ENCODE peak calls at places on chromosome 7, in eight cellular contexts. One of them, this sample, is unnamed.

GRCh38 chr7:19621740-19622139 is 87.1 kb downstream of the POLR1F start:
- DNase-seq in adipocyte: peak
- DNase-seq in fibroblast of mammary gland: peak
- DNase-seq in neural progenitor cell: no peak
- DNase-seq in A549: no peak
- DNase-seq in tibial nerve: no peak
- DNase-seq in AG04450: no peak
- DNase-seq in heart left ventricle: no peak
- DNase-seq in this sample: no peak

GRCh38 chr7:47045169-47045568 is 536.7 kb downstream of the TNS3 start:
- DNase-seq in adipocyte: no peak
- DNase-seq in fibroblast of mammary gland: no peak
- DNase-seq in neural progenitor cell: no peak
- DNase-seq in A549: no peak
- DNase-seq in tibial nerve: no peak
- DNase-seq in AG04450: no peak
- DNase-seq in heart left ventricle: peak
- DNase-seq in this sample: no peak

GRCh38 chr7:156795415-156795814 is 97.6 kb downstream of the LMBR1 start:
- DNase-seq in adipocyte: no peak
- DNase-seq in fibroblast of mammary gland: no peak
- DNase-seq in neural progenitor cell: no peak
- DNase-seq in A549: no peak
- DNase-seq in tibial nerve: no peak
- DNase-seq in AG04450: no peak
- DNase-seq in heart left ventricle: no peak
- DNase-seq in this sample: no peak

GRCh38 chr7:116582806-116583444 is 58.1 kb downstream of the CAV1 start:
- DNase-seq in adipocyte: peak
- DNase-seq in fibroblast of mammary gland: peak
- DNase-seq in neural progenitor cell: no peak
- DNase-seq in A549: no peak
- DNase-seq in tibial nerve: no peak
- DNase-seq in AG04450: no peak
- DNase-seq in heart left ventricle: peak
- DNase-seq in this sample: no peak

GRCh38 chr7:149856-150636 is 42.3 kb upstream of the FAM20C start:
- DNase-seq in adipocyte: no peak
- DNase-seq in fibroblast of mammary gland: peak
- DNase-seq in neural progenitor cell: no peak
- DNase-seq in A549: no peak
- DNase-seq in tibial nerve: peak
- DNase-seq in AG04450: no peak
- DNase-seq in heart left ventricle: peak
- DNase-seq in this sample: no peak

GRCh38 chr7:91248996-91249395 is 15.2 kb upstream of the FZD1 start:
- DNase-seq in adipocyte: peak
- DNase-seq in fibroblast of mammary gland: peak
- DNase-seq in neural progenitor cell: no peak
- DNase-seq in A549: no peak
- DNase-seq in tibial nerve: no peak
- DNase-seq in AG04450: no peak
- DNase-seq in heart left ventricle: no peak
- DNase-seq in this sample: no peak

GRCh38 chr7:130329466-130329865 is 15.2 kb upstream of the CPA5 start:
- DNase-seq in adipocyte: no peak
- DNase-seq in fibroblast of mammary gland: no peak
- DNase-seq in neural progenitor cell: no peak
- DNase-seq in A549: no peak
- DNase-seq in tibial nerve: no peak
- DNase-seq in AG04450: no peak
- DNase-seq in heart left ventricle: no peak
- DNase-seq in this sample: no peak

GRCh38 chr7:112079671-112080070 is 126.5 kb downstream of the DOCK4 start:
- DNase-seq in adipocyte: peak
- DNase-seq in fibroblast of mammary gland: no peak
- DNase-seq in neural progenitor cell: no peak
- DNase-seq in A549: no peak
- DNase-seq in tibial nerve: no peak
- DNase-seq in AG04450: no peak
- DNase-seq in heart left ventricle: no peak
- DNase-seq in this sample: no peak

GRCh38 chr7:129271500-129272355 is 46.9 kb downstream of the AHCYL2 start:
- DNase-seq in adipocyte: peak
- DNase-seq in fibroblast of mammary gland: peak
- DNase-seq in neural progenitor cell: peak
- DNase-seq in A549: peak
- DNase-seq in tibial nerve: peak
- DNase-seq in AG04450: peak
- DNase-seq in heart left ventricle: no peak
- DNase-seq in this sample: peak

GRCh38 chr7:152081088-152081487 is 55.6 kb downstream of the GALNT11 start:
- DNase-seq in adipocyte: peak
- DNase-seq in fibroblast of mammary gland: no peak
- DNase-seq in neural progenitor cell: peak
- DNase-seq in A549: no peak
- DNase-seq in tibial nerve: no peak
- DNase-seq in AG04450: no peak
- DNase-seq in heart left ventricle: no peak
- DNase-seq in this sample: no peak

GRCh38 chr7:20287317-20287716 is 43.4 kb upstream of the ITGB8 start:
- DNase-seq in adipocyte: no peak
- DNase-seq in fibroblast of mammary gland: no peak
- DNase-seq in neural progenitor cell: no peak
- DNase-seq in A549: no peak
- DNase-seq in tibial nerve: no peak
- DNase-seq in AG04450: no peak
- DNase-seq in heart left ventricle: no peak
- DNase-seq in this sample: no peak

GRCh38 chr7:105097619-105098018 is 83.6 kb downstream of the KMT2E start:
- DNase-seq in adipocyte: peak
- DNase-seq in fibroblast of mammary gland: peak
- DNase-seq in neural progenitor cell: no peak
- DNase-seq in A549: peak
- DNase-seq in tibial nerve: no peak
- DNase-seq in AG04450: peak
- DNase-seq in heart left ventricle: no peak
- DNase-seq in this sample: no peak

GRCh38 chr7:118195837-118196474 is 12.0 kb downstream of the LSM8 start:
- DNase-seq in adipocyte: peak
- DNase-seq in fibroblast of mammary gland: peak
- DNase-seq in neural progenitor cell: peak
- DNase-seq in A549: peak
- DNase-seq in tibial nerve: peak
- DNase-seq in AG04450: peak
- DNase-seq in heart left ventricle: no peak
- DNase-seq in this sample: peak

GRCh38 chr7:73541722-73542121 is 15.8 kb downstream of the BCL7B start:
- DNase-seq in adipocyte: no peak
- DNase-seq in fibroblast of mammary gland: no peak
- DNase-seq in neural progenitor cell: no peak
- DNase-seq in A549: no peak
- DNase-seq in tibial nerve: no peak
- DNase-seq in AG04450: no peak
- DNase-seq in heart left ventricle: no peak
- DNase-seq in this sample: no peak

GRCh38 chr7:86867163-86867762 is 192.2 kb downstream of the ELAPOR2 start:
- DNase-seq in adipocyte: no peak
- DNase-seq in fibroblast of mammary gland: no peak
- DNase-seq in neural progenitor cell: peak
- DNase-seq in A549: no peak
- DNase-seq in tibial nerve: no peak
- DNase-seq in AG04450: no peak
- DNase-seq in heart left ventricle: no peak
- DNase-seq in this sample: no peak

GRCh38 chr7:155269766-155270585 is 27.7 kb upstream of the INSIG1 start:
- DNase-seq in adipocyte: peak
- DNase-seq in fibroblast of mammary gland: peak
- DNase-seq in neural progenitor cell: no peak
- DNase-seq in A549: no peak
- DNase-seq in tibial nerve: no peak
- DNase-seq in AG04450: no peak
- DNase-seq in heart left ventricle: no peak
- DNase-seq in this sample: no peak

GRCh38 chr7:100539436-100540006 is 518 bp downstream of the AGFG2 start:
- DNase-seq in adipocyte: no peak
- DNase-seq in fibroblast of mammary gland: no peak
- DNase-seq in neural progenitor cell: peak
- DNase-seq in A549: no peak
- DNase-seq in tibial nerve: no peak
- DNase-seq in AG04450: no peak
- DNase-seq in heart left ventricle: no peak
- DNase-seq in this sample: no peak

GRCh38 chr7:108453320-108453719 is 2.9 kb downstream of the NRCAM start:
- DNase-seq in adipocyte: no peak
- DNase-seq in fibroblast of mammary gland: no peak
- DNase-seq in neural progenitor cell: no peak
- DNase-seq in A549: no peak
- DNase-seq in tibial nerve: no peak
- DNase-seq in AG04450: no peak
- DNase-seq in heart left ventricle: no peak
- DNase-seq in this sample: no peak

GRCh38 chr7:108454674-108455523 is 1.3 kb downstream of the NRCAM start:
- DNase-seq in adipocyte: peak
- DNase-seq in fibroblast of mammary gland: peak
- DNase-seq in neural progenitor cell: peak
- DNase-seq in A549: peak
- DNase-seq in tibial nerve: no peak
- DNase-seq in AG04450: no peak
- DNase-seq in heart left ventricle: no peak
- DNase-seq in this sample: no peak

GRCh38 chr7:108455524-108455832 is 758 bp downstream of the NRCAM start:
- DNase-seq in adipocyte: no peak
- DNase-seq in fibroblast of mammary gland: no peak
- DNase-seq in neural progenitor cell: no peak
- DNase-seq in A549: no peak
- DNase-seq in tibial nerve: no peak
- DNase-seq in AG04450: no peak
- DNase-seq in heart left ventricle: no peak
- DNase-seq in this sample: no peak

GRCh38 chr7:108452707-108453106 is 3.5 kb downstream of the NRCAM start:
- DNase-seq in adipocyte: peak
- DNase-seq in fibroblast of mammary gland: peak
- DNase-seq in neural progenitor cell: peak
- DNase-seq in A549: peak
- DNase-seq in tibial nerve: no peak
- DNase-seq in AG04450: no peak
- DNase-seq in heart left ventricle: no peak
- DNase-seq in this sample: no peak

GRCh38 chr7:108454317-108454673 is 1.9 kb downstream of the NRCAM start:
- DNase-seq in adipocyte: no peak
- DNase-seq in fibroblast of mammary gland: no peak
- DNase-seq in neural progenitor cell: no peak
- DNase-seq in A549: no peak
- DNase-seq in tibial nerve: no peak
- DNase-seq in AG04450: no peak
- DNase-seq in heart left ventricle: no peak
- DNase-seq in this sample: no peak
- H3K4me3 ChIP-seq in adipocyte: peak
- H3K4me3 ChIP-seq in fibroblast of mammary gland: peak
- H3K4me3 ChIP-seq in neural progenitor cell: peak
- H3K4me3 ChIP-seq in A549: peak
- H3K4me3 ChIP-seq in tibial nerve: peak
- H3K4me3 ChIP-seq in AG04450: peak
- H3K4me3 ChIP-seq in heart left ventricle: peak
- H3K4me3 ChIP-seq in this sample: peak

DNA sequence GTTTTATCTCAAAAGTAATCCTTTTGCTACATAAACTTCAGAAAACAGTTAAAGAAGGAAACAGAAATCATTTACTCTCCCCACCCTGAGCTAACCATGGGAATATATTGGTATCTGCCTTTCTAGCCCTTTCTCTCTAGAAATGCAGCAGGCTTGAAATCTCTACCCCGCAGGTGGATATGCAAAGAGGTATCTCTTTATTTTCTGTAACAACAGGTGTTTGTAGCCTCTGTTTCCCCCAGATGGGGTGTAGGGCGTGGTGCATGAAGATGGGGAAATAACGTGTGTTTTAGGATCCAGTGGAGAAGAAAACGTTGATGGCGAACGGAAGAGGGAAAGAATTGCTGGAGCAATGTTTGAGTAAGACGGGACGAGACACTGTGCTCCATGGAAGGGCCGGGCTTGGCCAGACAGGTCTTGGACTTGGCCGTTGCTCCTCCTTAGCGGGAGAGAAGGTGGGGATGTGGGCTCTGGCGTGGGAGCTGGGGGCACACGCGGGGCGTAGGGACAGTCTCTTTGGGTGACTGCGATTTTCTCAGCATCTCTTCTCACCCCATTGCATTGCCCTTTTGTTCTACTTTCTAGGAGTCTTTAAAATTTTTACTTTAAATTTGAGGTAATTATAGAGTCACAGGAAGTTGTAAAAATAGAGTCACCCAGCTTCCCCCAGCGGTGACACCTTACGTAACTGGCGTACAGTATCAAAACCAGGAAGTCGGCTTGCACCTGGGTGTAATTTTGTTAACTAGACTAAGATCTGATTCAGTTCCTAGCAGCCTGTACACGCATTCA is 82.9 kb downstream of the ELFN1 start:
- DNase-seq in adipocyte: no peak
- DNase-seq in fibroblast of mammary gland: no peak
- DNase-seq in neural progenitor cell: no peak
- DNase-seq in A549: no peak
- DNase-seq in tibial nerve: no peak
- DNase-seq in AG04450: no peak
- DNase-seq in heart left ventricle: no peak
- DNase-seq in this sample: no peak
- H3K4me3 ChIP-seq in adipocyte: no peak
- H3K4me3 ChIP-seq in fibroblast of mammary gland: no peak
- H3K4me3 ChIP-seq in neural progenitor cell: no peak
- H3K4me3 ChIP-seq in A549: no peak
- H3K4me3 ChIP-seq in tibial nerve: no peak
- H3K4me3 ChIP-seq in AG04450: no peak
- H3K4me3 ChIP-seq in heart left ventricle: no peak
- H3K4me3 ChIP-seq in this sample: no peak

DNA sequence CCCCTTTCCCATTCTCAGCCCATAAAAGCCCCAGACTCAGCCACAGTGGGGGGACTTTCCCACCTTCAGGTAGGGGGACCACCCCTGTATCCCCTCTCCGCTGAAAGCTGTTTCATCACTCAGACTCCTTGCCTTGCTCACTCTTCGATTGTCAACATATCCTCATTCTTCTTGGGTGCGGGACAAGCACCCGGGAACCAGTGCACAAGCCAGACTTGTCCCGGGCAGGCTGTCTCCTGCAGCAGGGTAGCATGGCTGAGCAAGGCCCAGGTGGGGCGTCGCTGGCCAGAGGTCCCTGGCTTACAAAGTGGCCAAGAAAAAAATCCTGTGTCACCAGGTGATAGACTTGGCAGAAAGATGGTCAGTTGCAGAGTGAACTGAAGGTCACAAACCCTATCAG is 64.7 kb downstream of the NOD1 start:
- DNase-seq in adipocyte: no peak
- DNase-seq in fibroblast of mammary gland: no peak
- DNase-seq in neural progenitor cell: no peak
- DNase-seq in A549: no peak
- DNase-seq in tibial nerve: no peak
- DNase-seq in AG04450: no peak
- DNase-seq in heart left ventricle: no peak
- DNase-seq in this sample: no peak
- H3K4me3 ChIP-seq in adipocyte: no peak
- H3K4me3 ChIP-seq in fibroblast of mammary gland: no peak
- H3K4me3 ChIP-seq in neural progenitor cell: no peak
- H3K4me3 ChIP-seq in A549: no peak
- H3K4me3 ChIP-seq in tibial nerve: no peak
- H3K4me3 ChIP-seq in AG04450: no peak
- H3K4me3 ChIP-seq in heart left ventricle: no peak
- H3K4me3 ChIP-seq in this sample: no peak

GRCh38 chr7:55516399-55516798 is 55.9 kb downstream of the VOPP1 start:
- DNase-seq in adipocyte: no peak
- DNase-seq in fibroblast of mammary gland: no peak
- DNase-seq in neural progenitor cell: no peak
- DNase-seq in A549: no peak
- DNase-seq in tibial nerve: no peak
- DNase-seq in AG04450: no peak
- DNase-seq in heart left ventricle: no peak
- DNase-seq in this sample: no peak
- H3K4me3 ChIP-seq in adipocyte: no peak
- H3K4me3 ChIP-seq in fibroblast of mammary gland: no peak
- H3K4me3 ChIP-seq in neural progenitor cell: no peak
- H3K4me3 ChIP-seq in A549: no peak
- H3K4me3 ChIP-seq in tibial nerve: no peak
- H3K4me3 ChIP-seq in AG04450: no peak
- H3K4me3 ChIP-seq in heart left ventricle: no peak
- H3K4me3 ChIP-seq in this sample: no peak